ENCODE peak calls at places on chromosomes 4 and X, in nine cellular contexts. One of them, this sample, is unnamed.

GRCh38 chr4:150411527-150411926 is 170.4 kb upstream of the MAB21L2 start:
- DNase-seq in RWPE1: no peak
- DNase-seq in substantia nigra: no peak
- DNase-seq in lung: no peak
- DNase-seq in HCT116: no peak
- DNase-seq in upper lobe of right lung: no peak
- DNase-seq in ovary: no peak
- DNase-seq in caudate nucleus: no peak
- DNase-seq in CD8-positive, alpha-beta memory T cell: no peak
- DNase-seq in this sample: no peak

GRCh38 chr4:23741586-23742240 is 148.1 kb downstream of the PPARGC1A start:
- DNase-seq in RWPE1: no peak
- DNase-seq in substantia nigra: no peak
- DNase-seq in lung: no peak
- DNase-seq in HCT116: no peak
- DNase-seq in upper lobe of right lung: no peak
- DNase-seq in ovary: no peak
- DNase-seq in caudate nucleus: no peak
- DNase-seq in CD8-positive, alpha-beta memory T cell: no peak
- DNase-seq in this sample: no peak

GRCh38 chr4:119750771-119751170 is 122.2 kb upstream of the PDE5A start:
- DNase-seq in RWPE1: no peak
- DNase-seq in substantia nigra: no peak
- DNase-seq in lung: no peak
- DNase-seq in HCT116: no peak
- DNase-seq in upper lobe of right lung: no peak
- DNase-seq in ovary: no peak
- DNase-seq in caudate nucleus: no peak
- DNase-seq in CD8-positive, alpha-beta memory T cell: no peak
- DNase-seq in this sample: no peak

GRCh38 chr4:186037692-186038658 is 31.0 kb upstream of the TLR3 start:
- DNase-seq in RWPE1: peak
- DNase-seq in substantia nigra: peak
- DNase-seq in lung: peak
- DNase-seq in HCT116: peak
- DNase-seq in upper lobe of right lung: no peak
- DNase-seq in ovary: no peak
- DNase-seq in caudate nucleus: peak
- DNase-seq in CD8-positive, alpha-beta memory T cell: no peak
- DNase-seq in this sample: no peak

GRCh38 chr4:98510757-98511517 is 147.5 kb downstream of the TSPAN5 start:
- DNase-seq in RWPE1: peak
- DNase-seq in substantia nigra: no peak
- DNase-seq in lung: no peak
- DNase-seq in HCT116: no peak
- DNase-seq in upper lobe of right lung: no peak
- DNase-seq in ovary: no peak
- DNase-seq in caudate nucleus: no peak
- DNase-seq in CD8-positive, alpha-beta memory T cell: no peak
- DNase-seq in this sample: no peak

GRCh38 chr4:110869114-110869513 is 246.2 kb upstream of the PITX2 start:
- DNase-seq in RWPE1: no peak
- DNase-seq in substantia nigra: no peak
- DNase-seq in lung: no peak
- DNase-seq in HCT116: no peak
- DNase-seq in upper lobe of right lung: no peak
- DNase-seq in ovary: no peak
- DNase-seq in caudate nucleus: no peak
- DNase-seq in CD8-positive, alpha-beta memory T cell: no peak
- DNase-seq in this sample: no peak

GRCh38 chrX:129760981-129761380 is 18.8 kb upstream of the SASH3 start:
- DNase-seq in RWPE1: no peak
- DNase-seq in substantia nigra: no peak
- DNase-seq in lung: no peak
- DNase-seq in HCT116: no peak
- DNase-seq in upper lobe of right lung: no peak
- DNase-seq in ovary: no peak
- DNase-seq in caudate nucleus: no peak
- DNase-seq in CD8-positive, alpha-beta memory T cell: no peak
- DNase-seq in this sample: peak

GRCh38 chr4:103032575-103032974 is 13.1 kb upstream of the SLC9B1 start:
- DNase-seq in RWPE1: peak
- DNase-seq in substantia nigra: no peak
- DNase-seq in lung: no peak
- DNase-seq in HCT116: peak
- DNase-seq in upper lobe of right lung: no peak
- DNase-seq in ovary: no peak
- DNase-seq in caudate nucleus: no peak
- DNase-seq in CD8-positive, alpha-beta memory T cell: no peak
- DNase-seq in this sample: no peak

GRCh38 chrX:112839856-112840255 is 775 bp downstream of the AMOT start:
- DNase-seq in RWPE1: no peak
- DNase-seq in substantia nigra: no peak
- DNase-seq in lung: no peak
- DNase-seq in HCT116: no peak
- DNase-seq in upper lobe of right lung: no peak
- DNase-seq in ovary: no peak
- DNase-seq in caudate nucleus: no peak
- DNase-seq in CD8-positive, alpha-beta memory T cell: no peak
- DNase-seq in this sample: no peak

GRCh38 chr4:119016636-119017035 is 119.0 kb upstream of the MYOZ2 start:
- DNase-seq in RWPE1: no peak
- DNase-seq in substantia nigra: no peak
- DNase-seq in lung: no peak
- DNase-seq in HCT116: no peak
- DNase-seq in upper lobe of right lung: no peak
- DNase-seq in ovary: no peak
- DNase-seq in caudate nucleus: no peak
- DNase-seq in CD8-positive, alpha-beta memory T cell: no peak
- DNase-seq in this sample: no peak

GRCh38 chrX:8366491-8366890 is 98.1 kb upstream of the VCX3B start:
- DNase-seq in RWPE1: no peak
- DNase-seq in substantia nigra: no peak
- DNase-seq in lung: no peak
- DNase-seq in HCT116: no peak
- DNase-seq in upper lobe of right lung: no peak
- DNase-seq in ovary: no peak
- DNase-seq in caudate nucleus: no peak
- DNase-seq in CD8-positive, alpha-beta memory T cell: no peak
- DNase-seq in this sample: no peak

DNA sequence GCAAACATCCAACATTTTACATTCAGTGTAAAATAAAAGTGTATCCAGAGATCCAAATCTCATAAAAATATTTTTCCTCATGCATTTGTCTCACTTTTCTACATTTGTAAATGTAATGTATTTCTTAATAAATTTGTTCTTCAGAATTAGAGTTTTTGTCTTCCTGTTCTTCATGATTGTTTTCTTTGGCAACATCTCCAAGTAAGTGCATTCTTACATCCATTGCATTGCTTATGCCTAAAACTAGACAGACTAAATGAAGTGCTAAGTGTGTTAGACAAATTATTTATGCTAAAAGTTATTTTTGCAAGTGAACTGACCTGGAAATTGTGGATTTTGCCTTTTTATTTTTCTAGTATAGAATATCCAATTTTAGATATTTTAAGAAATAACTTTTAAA is 142.2 kb downstream of the PCDH18 start:
- DNase-seq in RWPE1: no peak
- DNase-seq in substantia nigra: no peak
- DNase-seq in lung: no peak
- DNase-seq in HCT116: no peak
- DNase-seq in upper lobe of right lung: no peak
- DNase-seq in ovary: no peak
- DNase-seq in caudate nucleus: no peak
- DNase-seq in CD8-positive, alpha-beta memory T cell: no peak
- DNase-seq in this sample: no peak
- H3K27ac ChIP-seq in RWPE1: no peak
- H3K27ac ChIP-seq in substantia nigra: no peak
- H3K27ac ChIP-seq in lung: no peak
- H3K27ac ChIP-seq in HCT116: no peak
- H3K27ac ChIP-seq in upper lobe of right lung: no peak
- H3K27ac ChIP-seq in ovary: no peak
- H3K27ac ChIP-seq in caudate nucleus: no peak
- H3K27ac ChIP-seq in CD8-positive, alpha-beta memory T cell: no peak
- H3K27ac ChIP-seq in this sample: no peak

GRCh38 chrX:40644821-40645358 is 2.5 kb downstream of the CXorf38 start:
- DNase-seq in RWPE1: peak
- DNase-seq in substantia nigra: peak
- DNase-seq in lung: peak
- DNase-seq in HCT116: no peak
- DNase-seq in upper lobe of right lung: peak
- DNase-seq in ovary: peak
- DNase-seq in caudate nucleus: no peak
- DNase-seq in CD8-positive, alpha-beta memory T cell: peak
- DNase-seq in this sample: peak

GRCh38 chrX:40646489-40647306 is 663 bp downstream of the CXorf38 start:
- DNase-seq in RWPE1: peak
- DNase-seq in substantia nigra: peak
- DNase-seq in lung: peak
- DNase-seq in HCT116: no peak
- DNase-seq in upper lobe of right lung: peak
- DNase-seq in ovary: peak
- DNase-seq in caudate nucleus: peak
- DNase-seq in CD8-positive, alpha-beta memory T cell: peak
- DNase-seq in this sample: peak

GRCh38 chrX:40647307-40648197 is at the start of gene CXorf38:
- DNase-seq in RWPE1: peak
- DNase-seq in substantia nigra: peak
- DNase-seq in lung: peak
- DNase-seq in HCT116: peak
- DNase-seq in upper lobe of right lung: peak
- DNase-seq in ovary: peak
- DNase-seq in caudate nucleus: peak
- DNase-seq in CD8-positive, alpha-beta memory T cell: peak
- DNase-seq in this sample: peak

DNA sequence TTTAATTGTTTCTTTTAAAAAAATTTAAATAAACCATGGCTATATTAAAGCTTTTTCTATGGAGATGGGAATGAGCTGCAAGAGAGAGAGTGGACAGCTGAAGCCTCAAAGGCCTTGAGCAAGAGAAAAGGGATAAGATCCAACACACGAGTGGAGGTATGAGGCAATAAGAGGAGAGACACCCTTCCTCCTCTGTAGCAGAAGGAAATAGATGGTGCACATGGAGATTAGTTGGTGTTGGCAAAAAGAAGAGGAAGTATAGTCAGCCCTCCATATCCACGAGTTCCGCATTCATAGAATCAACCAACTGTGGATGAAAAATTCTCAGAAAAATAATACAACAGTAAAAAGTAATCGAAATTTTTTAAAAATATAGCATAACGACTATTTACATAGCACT is 3.2 kb downstream of the CXorf38 start:
- DNase-seq in RWPE1: no peak
- DNase-seq in substantia nigra: no peak
- DNase-seq in lung: no peak
- DNase-seq in HCT116: no peak
- DNase-seq in upper lobe of right lung: no peak
- DNase-seq in ovary: no peak
- DNase-seq in caudate nucleus: no peak
- DNase-seq in CD8-positive, alpha-beta memory T cell: no peak
- DNase-seq in this sample: no peak
- H3K27ac ChIP-seq in RWPE1: no peak
- H3K27ac ChIP-seq in substantia nigra: no peak
- H3K27ac ChIP-seq in lung: no peak
- H3K27ac ChIP-seq in HCT116: no peak
- H3K27ac ChIP-seq in upper lobe of right lung: peak
- H3K27ac ChIP-seq in ovary: no peak
- H3K27ac ChIP-seq in caudate nucleus: no peak
- H3K27ac ChIP-seq in CD8-positive, alpha-beta memory T cell: peak
- H3K27ac ChIP-seq in this sample: peak

GRCh38 chr4:168411318-168412150 is 68.8 kb downstream of the DDX60L start:
- DNase-seq in RWPE1: no peak
- DNase-seq in substantia nigra: no peak
- DNase-seq in lung: no peak
- DNase-seq in HCT116: no peak
- DNase-seq in upper lobe of right lung: no peak
- DNase-seq in ovary: no peak
- DNase-seq in caudate nucleus: no peak
- DNase-seq in CD8-positive, alpha-beta memory T cell: no peak
- DNase-seq in this sample: no peak

GRCh38 chr4:168409089-168409801 is 71.0 kb downstream of the DDX60L start:
- DNase-seq in RWPE1: peak
- DNase-seq in substantia nigra: no peak
- DNase-seq in lung: no peak
- DNase-seq in HCT116: no peak
- DNase-seq in upper lobe of right lung: no peak
- DNase-seq in ovary: no peak
- DNase-seq in caudate nucleus: no peak
- DNase-seq in CD8-positive, alpha-beta memory T cell: no peak
- DNase-seq in this sample: no peak

GRCh38 chr4:168410681-168411080 is 69.6 kb downstream of the DDX60L start:
- DNase-seq in RWPE1: no peak
- DNase-seq in substantia nigra: no peak
- DNase-seq in lung: no peak
- DNase-seq in HCT116: no peak
- DNase-seq in upper lobe of right lung: no peak
- DNase-seq in ovary: no peak
- DNase-seq in caudate nucleus: no peak
- DNase-seq in CD8-positive, alpha-beta memory T cell: no peak
- DNase-seq in this sample: no peak

GRCh38 chr4:168408620-168409019 is 71.7 kb downstream of the DDX60L start:
- DNase-seq in RWPE1: peak
- DNase-seq in substantia nigra: no peak
- DNase-seq in lung: no peak
- DNase-seq in HCT116: peak
- DNase-seq in upper lobe of right lung: no peak
- DNase-seq in ovary: peak
- DNase-seq in caudate nucleus: no peak
- DNase-seq in CD8-positive, alpha-beta memory T cell: no peak
- DNase-seq in this sample: no peak
- H3K27ac ChIP-seq in RWPE1: no peak
- H3K27ac ChIP-seq in substantia nigra: no peak
- H3K27ac ChIP-seq in lung: peak
- H3K27ac ChIP-seq in HCT116: no peak
- H3K27ac ChIP-seq in upper lobe of right lung: no peak
- H3K27ac ChIP-seq in ovary: no peak
- H3K27ac ChIP-seq in caudate nucleus: no peak
- H3K27ac ChIP-seq in CD8-positive, alpha-beta memory T cell: no peak
- H3K27ac ChIP-seq in this sample: no peak

DNA sequence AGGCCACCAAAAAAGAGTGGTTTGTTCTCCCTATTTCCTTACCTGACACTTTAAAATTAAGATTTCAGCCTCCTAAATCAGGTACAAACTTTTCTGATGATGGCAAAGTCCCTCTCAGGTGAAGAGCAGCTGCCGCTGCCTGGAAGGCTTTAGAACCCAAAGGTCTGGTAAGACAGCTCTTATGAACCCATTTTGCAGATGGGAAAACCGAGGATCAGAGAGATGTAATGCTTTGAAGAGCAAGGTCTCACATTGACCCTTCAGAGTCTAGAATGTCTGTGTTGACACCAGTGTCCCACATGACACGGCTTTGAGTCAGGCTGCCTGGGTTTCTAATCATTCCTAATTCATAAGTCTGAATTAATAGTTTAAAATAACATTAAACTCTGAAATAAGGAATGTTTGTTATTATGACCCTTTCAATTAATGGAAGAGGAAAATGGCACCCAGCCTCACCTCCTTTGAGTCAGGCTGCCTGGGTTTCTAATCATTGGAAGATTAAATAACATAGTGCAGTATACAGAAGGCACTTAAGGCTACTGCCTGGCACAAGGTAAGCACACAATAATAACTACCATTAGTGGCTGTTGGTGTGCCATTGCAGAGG is 27.9 kb upstream of the KIAA0232 start:
- DNase-seq in RWPE1: no peak
- DNase-seq in substantia nigra: no peak
- DNase-seq in lung: no peak
- DNase-seq in HCT116: no peak
- DNase-seq in upper lobe of right lung: no peak
- DNase-seq in ovary: no peak
- DNase-seq in caudate nucleus: no peak
- DNase-seq in CD8-positive, alpha-beta memory T cell: no peak
- DNase-seq in this sample: no peak
- H3K27ac ChIP-seq in RWPE1: no peak
- H3K27ac ChIP-seq in substantia nigra: no peak
- H3K27ac ChIP-seq in lung: no peak
- H3K27ac ChIP-seq in HCT116: no peak
- H3K27ac ChIP-seq in upper lobe of right lung: no peak
- H3K27ac ChIP-seq in ovary: no peak
- H3K27ac ChIP-seq in caudate nucleus: no peak
- H3K27ac ChIP-seq in CD8-positive, alpha-beta memory T cell: no peak
- H3K27ac ChIP-seq in this sample: no peak